ENCODE peak calls at places on chromosomes 6 and 20, in six cellular contexts. P is HepG2, K is K562, V is GM12891, C is GM12878, J is H1. W is an unnamed sample.

GRCh38 chr6:40328376-40328987 is 258.7 kb downstream of the LRFN2 start:
- DNase-seq in P (no peak), K (peak; percentile 62), V (peak; percentile 25), C (no peak), J (no peak), W (no peak)

GRCh38 chr20:50338479-50339195 is 148.0 kb downstream of the CEBPB start:
- DNase-seq in P (peak; percentile 49), K (peak; percentile 60), V (peak; percentile 60), C (peak; percentile 92), J (no peak), W (peak; percentile 61)

GRCh38 chr6:112018619-112019416 is 35.1 kb upstream of the CCN6 start:
- DNase-seq in P (peak; percentile 87), K (no peak), V (no peak), C (no peak), J (no peak), W (no peak)

GRCh38 chr6:168988801-168989200 is 264.8 kb downstream of the THBS2 start:
- DNase-seq in P (no peak), K (no peak), V (no peak), C (no peak), J (no peak), W (no peak)

GRCh38 chr6:82084324-82084920 is 163.1 kb downstream of the IBTK start:
- DNase-seq in P (peak; percentile 96), K (no peak), V (no peak), C (no peak), J (no peak), W (no peak)

GRCh38 chr6:118980063-118980462 is 45.1 kb upstream of the MCM9 start:
- DNase-seq in P (peak; percentile 21), K (no peak), V (no peak), C (no peak), J (no peak), W (no peak)

GRCh38 chr6:125871365-125871764 is 80.6 kb downstream of the NCOA7 start:
- DNase-seq in P (no peak), K (no peak), V (no peak), C (no peak), J (no peak), W (no peak)

GRCh38 chr6:15654250-15654649 is 8.6 kb downstream of the DTNBP1 start:
- DNase-seq in P (no peak), K (no peak), V (no peak), C (no peak), J (no peak), W (no peak)

GRCh38 chr20:41261260-41261659 is 56.3 kb downstream of the ZHX3 start:
- DNase-seq in P (no peak), K (no peak), V (no peak), C (no peak), J (no peak), W (no peak)

GRCh38 chr6:56949261-56949660 is 5.6 kb upstream of the BEND6 start:
- DNase-seq in P (no peak), K (no peak), V (no peak), C (no peak), J (no peak), W (no peak)
- TF ChIP-seq POLR2AphosphoS5 in P (no peak), K (no peak), V (no peak), C (no peak), J (no peak), W (no peak)

GRCh38 chr20:32664352-32665159 is 9.2 kb downstream of the C20orf203 start:
- DNase-seq in P (peak; percentile 54), K (peak; percentile 50), V (no peak), C (no peak), J (no peak), W (no peak)
- TF ChIP-seq POLR2A in P (no peak), K (no peak), V (no peak), C (no peak), J (no peak), W (no peak)

DNA sequence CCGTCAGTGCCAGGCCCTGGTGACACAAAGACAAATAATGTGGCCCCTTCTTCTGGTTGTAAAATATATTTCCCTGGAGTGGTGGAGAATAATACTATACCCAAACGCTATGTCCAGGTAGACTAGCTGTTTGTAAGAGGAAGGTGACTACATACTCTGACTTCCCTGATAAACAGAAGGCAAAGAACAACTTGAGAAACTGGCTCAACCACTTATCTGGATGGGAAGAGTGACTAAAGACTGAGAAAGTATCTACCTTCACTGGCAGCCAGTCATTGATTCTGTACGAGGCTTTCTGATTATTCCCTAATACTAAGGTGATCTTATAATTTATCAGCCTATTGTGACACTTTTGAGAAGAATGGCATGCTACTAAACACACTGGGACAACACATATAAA is 569.7 kb downstream of the EPHA7 start:
- DNase-seq in P (no peak), K (no peak), V (no peak), C (no peak), J (no peak), W (no peak)
- TF ChIP-seq TAF1 in P (no peak), K (no peak), V (no peak), C (no peak), J (no peak), W (no peak)

GRCh38 chr20:62336329-62336728 is 30.8 kb downstream of the LAMA5 start:
- DNase-seq in P (no peak), K (no peak), V (no peak), C (no peak), J (no peak), W (no peak)
- TF ChIP-seq POLR2AphosphoS5 in P (no peak), K (no peak), V (no peak), C (no peak), J (no peak), W (no peak)